ENCODE peak calls at places on chromosomes 4 and X, in six cellular contexts. S is CD4-positive, alpha-beta T cell; J is astrocyte of the cerebellum; R is A673; H is dorsolateral prefrontal cortex; Q is cardiac muscle cell. X is an unnamed sample.

GRCh38 chr4:23333556-23333945 is 556.3 kb downstream of the PPARGC1A start:
- DNase-seq in H (no peak), S (peak), Q (no peak), J (peak), R (no peak), X (no peak)

GRCh38 chr4:186606593-186606992 is 51.2 kb upstream of the MTNR1A start:
- DNase-seq in R (peak), J (peak), Q (no peak), H (no peak), S (no peak), X (no peak)

GRCh38 chr4:88737304-88738015 is 39.8 kb upstream of the NAP1L5 start:
- DNase-seq in J (no peak), Q (no peak), H (no peak), S (peak), R (no peak), X (no peak)

GRCh38 chrX:22095306-22095705 is 63.2 kb downstream of the PHEX start:
- DNase-seq in H (no peak), R (no peak), Q (peak), J (no peak), S (no peak), X (no peak)

GRCh38 chr4:13966241-13967195 is 339.0 kb upstream of the BOD1L1 start:
- DNase-seq in R (peak), Q (no peak), H (no peak), S (no peak), J (peak), X (no peak)

GRCh38 chrX:118272237-118272636 is 73.7 kb upstream of the WDR44 start:
- DNase-seq in Q (no peak), J (no peak), H (no peak), S (no peak), R (peak), X (no peak)

GRCh38 chr4:103904126-103904525 is 184.3 kb upstream of the TACR3 start:
- DNase-seq in R (no peak), H (no peak), Q (no peak), S (no peak), J (no peak), X (no peak)

GRCh38 chr4:88522702-88523324 is 763 bp downstream of the PYURF start:
- DNase-seq in S (no peak), Q (peak), J (no peak), R (peak), H (no peak), X (no peak)

GRCh38 chrX:116749943-116750342 is 287.2 kb upstream of the CT83 start:
- DNase-seq in Q (no peak), H (no peak), R (no peak), J (no peak), S (no peak), X (no peak)

GRCh38 chrX:71910526-71911022 is at the start of gene NHSL2:
- DNase-seq in H (no peak), Q (peak), J (no peak), R (peak), S (no peak), X (no peak)

GRCh38 chrX:153765138-153766079 is 1.4 kb downstream of the PLXNB3 start:
- DNase-seq in S (no peak), R (no peak), H (peak), Q (no peak), J (no peak), X (no peak)

GRCh38 chr4:189021831-189022230 is 882.6 kb downstream of the TRIML1 start:
- DNase-seq in H (no peak), Q (peak), S (no peak), J (no peak), R (peak), X (no peak)

GRCh38 chr4:86549163-86549788 is 44.8 kb upstream of the PTPN13 start:
- DNase-seq in S (no peak), H (no peak), J (no peak), Q (no peak), R (no peak), X (no peak)

GRCh38 chr4:188254211-188254610 is 115.0 kb downstream of the TRIML1 start:
- DNase-seq in S (no peak), H (no peak), Q (no peak), R (no peak), J (no peak), X (no peak)

GRCh38 chrX:123219916-123220315 is 35.8 kb downstream of the GRIA3 start:
- DNase-seq in S (no peak), H (no peak), J (no peak), R (no peak), Q (peak), X (no peak)

GRCh38 chr4:139243448-139244365 is 36.3 kb downstream of the MGARP start:
- DNase-seq in J (peak), Q (no peak), R (no peak), H (no peak), S (no peak), X (no peak)

GRCh38 chrX:68822641-68823410 is 6.0 kb upstream of the EFNB1 start:
- DNase-seq in S (no peak), Q (peak), H (no peak), J (no peak), R (peak), X (no peak)

GRCh38 chr4:77471821-77472495 is 133.7 kb upstream of the CXCL13 start:
- DNase-seq in J (no peak), Q (no peak), S (no peak), H (no peak), R (no peak), X (no peak)

GRCh38 chr4:77473509-77473908 is 132.1 kb upstream of the CXCL13 start:
- DNase-seq in H (no peak), S (no peak), J (no peak), Q (no peak), R (peak), X (no peak)
- TF ChIP-seq CTCF in H (no peak), S (no peak), J (peak), Q (peak), R (peak), X (no peak)

GRCh38 chrX:6021316-6022091 is 207.2 kb downstream of the NLGN4X start:
- DNase-seq in H (no peak), J (peak), R (peak), S (peak), Q (peak), X (no peak)
- TF ChIP-seq CTCF in H (peak), J (peak), R (peak), S (peak), Q (peak), X (no peak)

GRCh38 chrX:34426334-34426733 is 230.8 kb downstream of the TMEM47 start:
- DNase-seq in J (no peak), R (peak), H (no peak), Q (peak), S (no peak), X (no peak)
- TF ChIP-seq CTCF in J (no peak), R (peak), H (no peak), Q (peak), S (no peak), X (no peak)

GRCh38 chr4:150078996-150079581 is 844 bp downstream of the DCLK2 start:
- DNase-seq in Q (peak), R (peak), H (no peak), J (no peak), S (no peak), X (peak)
- TF ChIP-seq CTCF in Q (no peak), R (no peak), H (no peak), J (no peak), S (no peak), X (no peak)

GRCh38 chr4:28177641-28178040 is 1317.0 kb downstream of the STIM2 start:
- DNase-seq in Q (no peak), H (no peak), J (no peak), R (no peak), S (no peak), X (no peak)

GRCh38 chr4:28179126-28179525 is 1318.5 kb downstream of the STIM2 start:
- DNase-seq in H (no peak), J (no peak), S (no peak), R (no peak), Q (no peak), X (no peak)

GRCh38 chr4:28176942-28177341 is 1316.3 kb downstream of the STIM2 start:
- DNase-seq in Q (no peak), H (no peak), R (no peak), J (no peak), S (no peak), X (no peak)
- TF ChIP-seq CTCF in Q (no peak), H (no peak), R (no peak), J (no peak), S (no peak), X (no peak)

GRCh38 chrX:7076245-7076661 is 71.3 kb upstream of the STS start:
- DNase-seq in R (no peak), S (no peak), H (no peak), J (no peak), Q (no peak), X (no peak)

GRCh38 chrX:7074908-7075204 is 72.7 kb upstream of the STS start:
- DNase-seq in S (no peak), Q (no peak), J (no peak), R (no peak), H (no peak), X (no peak)

GRCh38 chrX:7072856-7073255 is 74.7 kb upstream of the STS start:
- DNase-seq in S (no peak), R (no peak), J (no peak), H (no peak), Q (no peak), X (no peak)

GRCh38 chrX:7073336-7073735 is 74.2 kb upstream of the STS start:
- DNase-seq in J (no peak), R (no peak), H (no peak), S (no peak), Q (no peak), X (no peak)

GRCh38 chrX:7074135-7074907 is 73.2 kb upstream of the STS start:
- DNase-seq in J (no peak), R (no peak), S (no peak), Q (no peak), H (no peak), X (no peak)
- TF ChIP-seq CTCF in J (peak), R (peak), S (no peak), Q (peak), H (no peak), X (no peak)

DNA sequence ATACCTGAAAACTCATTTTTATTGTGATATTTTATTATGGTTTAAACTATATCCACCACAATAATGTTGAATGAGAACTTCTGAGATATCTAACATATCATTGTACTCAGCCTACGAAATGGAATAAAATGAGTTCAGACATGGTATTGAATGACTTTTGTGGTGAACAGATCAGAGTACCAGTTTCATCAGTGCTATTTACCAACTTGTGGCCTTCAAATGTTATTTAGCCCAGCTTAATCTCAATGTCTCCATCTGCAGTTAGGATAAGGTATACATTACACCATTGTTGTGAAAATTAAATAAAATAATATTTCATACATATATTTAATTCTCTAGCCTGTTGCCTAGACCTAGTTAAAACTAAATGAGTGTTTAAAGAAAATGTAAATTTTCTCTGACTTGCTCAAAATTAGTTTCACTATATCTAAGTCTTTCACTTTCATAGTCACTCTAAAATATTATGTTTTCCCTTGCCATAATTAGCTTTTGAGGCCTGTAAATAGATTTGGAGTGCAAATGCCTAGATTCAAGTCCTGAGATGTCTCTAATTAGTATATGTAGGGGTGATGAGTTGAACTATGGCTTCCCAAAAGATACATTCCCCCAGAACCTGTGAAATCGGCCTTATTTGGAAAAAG is 594.2 kb downstream of the STPG2 start:
- DNase-seq in Q (no peak), J (no peak), H (no peak), R (no peak), S (no peak), X (no peak)
- TF ChIP-seq CTCF in Q (no peak), J (peak), H (no peak), R (no peak), S (no peak), X (no peak)

GRCh38 chrX:150643271-150643670 is 49.9 kb upstream of the MTMR1 start:
- DNase-seq in R (no peak), S (no peak), Q (no peak), H (no peak), J (no peak), X (no peak)
- TF ChIP-seq CTCF in R (peak), S (no peak), Q (peak), H (no peak), J (no peak), X (no peak)

DNA sequence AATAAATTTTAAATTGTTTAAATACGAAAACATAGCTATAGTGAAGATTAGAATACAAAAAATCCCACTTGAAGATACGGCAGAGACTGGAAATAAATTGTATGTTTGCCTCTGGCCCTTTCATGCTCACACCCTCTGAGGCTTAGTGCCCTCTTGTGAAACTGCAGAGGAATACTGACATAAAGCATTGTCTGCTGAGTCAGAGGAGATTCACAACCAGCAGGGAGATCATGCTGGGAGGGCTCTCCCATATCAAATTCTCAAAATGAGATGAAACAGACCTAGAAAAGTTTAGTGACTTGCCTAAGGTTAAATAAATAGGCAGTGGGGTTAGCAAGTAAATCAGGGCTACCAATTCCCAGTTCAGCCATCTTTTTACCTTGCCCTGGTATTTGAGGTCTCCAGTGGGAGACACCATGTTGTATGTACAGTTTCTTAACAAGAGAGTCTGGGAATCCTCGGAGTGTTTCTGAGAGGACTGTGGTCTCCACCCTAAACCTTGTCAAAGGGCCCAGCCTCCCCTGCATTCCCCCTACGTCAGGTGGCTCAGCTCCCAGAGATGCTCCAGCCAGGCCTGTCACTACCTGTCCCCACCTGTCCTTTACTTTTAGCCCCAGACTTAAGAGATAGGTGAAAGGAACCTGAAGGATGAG is 581.4 kb upstream of the DIPK2B start:
- DNase-seq in J (no peak), Q (no peak), H (no peak), S (no peak), R (peak), X (no peak)
- TF ChIP-seq CTCF in J (peak), Q (peak), H (no peak), S (no peak), R (peak), X (no peak)